ENCODE peak calls at places on chromosomes 13 and 19, in eight cellular contexts. One of them, this sample, is unnamed.
A peak's percentile ranks its signal among the peaks of the same experiment; 100 is the strongest.

GRCh38 chr19:8654591-8655339 is 24.3 kb downstream of the NFILZ start:
- DNase-seq in GM23338: peak; percentile 84
- DNase-seq in right atrium auricular region: peak; percentile 60
- DNase-seq in CD8-positive, alpha-beta memory T cell: peak; percentile 78
- DNase-seq in HAP-1: peak; percentile 49
- DNase-seq in neuronal stem cell: peak; percentile 65
- DNase-seq in ovary: peak; percentile 22
- DNase-seq in body of pancreas: peak; percentile 34
- DNase-seq in this sample: peak; percentile 35

GRCh38 chr19:52997975-52998374 is 15.7 kb upstream of the ERVV-1 start:
- DNase-seq in neuronal stem cell: no peak
- DNase-seq in ovary: no peak
- DNase-seq in CD8-positive, alpha-beta memory T cell: no peak
- DNase-seq in right atrium auricular region: no peak
- DNase-seq in GM23338: peak; percentile 59
- DNase-seq in body of pancreas: no peak
- DNase-seq in HAP-1: no peak
- DNase-seq in this sample: no peak

GRCh38 chr13:42497798-42498197 is 76.2 kb upstream of the TNFSF11 start:
- DNase-seq in neuronal stem cell: no peak
- DNase-seq in ovary: no peak
- DNase-seq in GM23338: no peak
- DNase-seq in CD8-positive, alpha-beta memory T cell: no peak
- DNase-seq in HAP-1: no peak
- DNase-seq in right atrium auricular region: no peak
- DNase-seq in body of pancreas: no peak
- DNase-seq in this sample: no peak

GRCh38 chr13:71577127-71577526 is 289.9 kb downstream of the DACH1 start:
- DNase-seq in neuronal stem cell: no peak
- DNase-seq in CD8-positive, alpha-beta memory T cell: no peak
- DNase-seq in HAP-1: no peak
- DNase-seq in ovary: no peak
- DNase-seq in right atrium auricular region: no peak
- DNase-seq in GM23338: no peak
- DNase-seq in body of pancreas: no peak
- DNase-seq in this sample: no peak

GRCh38 chr19:6610934-6611370 is 20.0 kb upstream of the CD70 start:
- DNase-seq in HAP-1: no peak
- DNase-seq in GM23338: no peak
- DNase-seq in ovary: no peak
- DNase-seq in neuronal stem cell: no peak
- DNase-seq in body of pancreas: no peak
- DNase-seq in CD8-positive, alpha-beta memory T cell: no peak
- DNase-seq in right atrium auricular region: peak; percentile 43
- DNase-seq in this sample: no peak

GRCh38 chr13:113837554-113838355 is 26.1 kb downstream of the GAS6 start:
- DNase-seq in body of pancreas: peak; percentile 89
- DNase-seq in CD8-positive, alpha-beta memory T cell: no peak
- DNase-seq in HAP-1: no peak
- DNase-seq in GM23338: no peak
- DNase-seq in neuronal stem cell: no peak
- DNase-seq in right atrium auricular region: peak; percentile 95
- DNase-seq in ovary: peak; percentile 98
- DNase-seq in this sample: peak; percentile 96

GRCh38 chr13:108003626-108004025 is 211.7 kb downstream of the LIG4 start:
- DNase-seq in GM23338: no peak
- DNase-seq in CD8-positive, alpha-beta memory T cell: no peak
- DNase-seq in body of pancreas: no peak
- DNase-seq in right atrium auricular region: no peak
- DNase-seq in ovary: no peak
- DNase-seq in HAP-1: peak; percentile 66
- DNase-seq in neuronal stem cell: no peak
- DNase-seq in this sample: no peak

GRCh38 chr19:8304841-8305621 is 3.1 kb downstream of the CD320 start:
- DNase-seq in HAP-1: peak; percentile 59
- DNase-seq in body of pancreas: peak; percentile 2
- DNase-seq in CD8-positive, alpha-beta memory T cell: peak; percentile 48
- DNase-seq in ovary: peak; percentile 10
- DNase-seq in right atrium auricular region: peak; percentile 49
- DNase-seq in neuronal stem cell: peak; percentile 21
- DNase-seq in GM23338: peak; percentile 94
- DNase-seq in this sample: no peak

GRCh38 chr19:12991296-12991695 is 4.0 kb upstream of the NFIX start:
- DNase-seq in body of pancreas: no peak
- DNase-seq in neuronal stem cell: no peak
- DNase-seq in CD8-positive, alpha-beta memory T cell: no peak
- DNase-seq in right atrium auricular region: no peak
- DNase-seq in GM23338: no peak
- DNase-seq in ovary: no peak
- DNase-seq in HAP-1: no peak
- DNase-seq in this sample: no peak

GRCh38 chr19:32890841-32891240 is 21.3 kb upstream of the SLC7A9 start:
- DNase-seq in neuronal stem cell: no peak
- DNase-seq in HAP-1: no peak
- DNase-seq in body of pancreas: no peak
- DNase-seq in GM23338: no peak
- DNase-seq in ovary: no peak
- DNase-seq in CD8-positive, alpha-beta memory T cell: no peak
- DNase-seq in right atrium auricular region: peak; percentile 11
- DNase-seq in this sample: no peak

GRCh38 chr13:114053026-114053425 is 79.2 kb upstream of the C13orf46 start:
- DNase-seq in GM23338: no peak
- DNase-seq in ovary: no peak
- DNase-seq in neuronal stem cell: no peak
- DNase-seq in body of pancreas: no peak
- DNase-seq in HAP-1: no peak
- DNase-seq in right atrium auricular region: no peak
- DNase-seq in CD8-positive, alpha-beta memory T cell: no peak
- DNase-seq in this sample: no peak

GRCh38 chr13:90412980-90413379 is 934.5 kb upstream of the MIR17HG start:
- DNase-seq in HAP-1: no peak
- DNase-seq in right atrium auricular region: no peak
- DNase-seq in CD8-positive, alpha-beta memory T cell: no peak
- DNase-seq in ovary: no peak
- DNase-seq in neuronal stem cell: no peak
- DNase-seq in GM23338: no peak
- DNase-seq in body of pancreas: no peak
- DNase-seq in this sample: no peak

GRCh38 chr13:46355088-46355468 is 32.0 kb downstream of the RUBCNL start:
- DNase-seq in neuronal stem cell: no peak
- DNase-seq in CD8-positive, alpha-beta memory T cell: no peak
- DNase-seq in right atrium auricular region: no peak
- DNase-seq in GM23338: peak; percentile 11
- DNase-seq in HAP-1: no peak
- DNase-seq in body of pancreas: no peak
- DNase-seq in ovary: no peak
- DNase-seq in this sample: no peak

GRCh38 chr19:34853369-34853768 is 73.3 kb upstream of the ZNF30 start:
- DNase-seq in body of pancreas: no peak
- DNase-seq in GM23338: no peak
- DNase-seq in HAP-1: no peak
- DNase-seq in neuronal stem cell: no peak
- DNase-seq in ovary: no peak
- DNase-seq in right atrium auricular region: no peak
- DNase-seq in CD8-positive, alpha-beta memory T cell: no peak
- DNase-seq in this sample: no peak

GRCh38 chr13:44052843-44053607 is 173.3 kb downstream of the LACC1 start:
- DNase-seq in body of pancreas: peak; percentile 13
- DNase-seq in neuronal stem cell: peak; percentile 27
- DNase-seq in right atrium auricular region: no peak
- DNase-seq in ovary: peak; percentile 19
- DNase-seq in CD8-positive, alpha-beta memory T cell: no peak
- DNase-seq in HAP-1: no peak
- DNase-seq in GM23338: peak; percentile 60
- DNase-seq in this sample: peak; percentile 71

GRCh38 chr19:55113570-55114039 is 3.8 kb downstream of the PPP1R12C start:
- DNase-seq in right atrium auricular region: peak; percentile 97
- DNase-seq in GM23338: peak; percentile 91
- DNase-seq in neuronal stem cell: peak; percentile 86
- DNase-seq in body of pancreas: peak; percentile 90
- DNase-seq in HAP-1: no peak
- DNase-seq in CD8-positive, alpha-beta memory T cell: no peak
- DNase-seq in ovary: peak; percentile 96
- DNase-seq in this sample: peak; percentile 99

GRCh38 chr19:20315543-20315942 is 148.5 kb downstream of the ZNF486 start:
- DNase-seq in ovary: no peak
- DNase-seq in neuronal stem cell: no peak
- DNase-seq in CD8-positive, alpha-beta memory T cell: no peak
- DNase-seq in HAP-1: no peak
- DNase-seq in body of pancreas: no peak
- DNase-seq in right atrium auricular region: no peak
- DNase-seq in GM23338: no peak
- DNase-seq in this sample: no peak

GRCh38 chr19:35509861-35510625 is 3.4 kb downstream of the DMKN start:
- DNase-seq in neuronal stem cell: peak; percentile 82
- DNase-seq in CD8-positive, alpha-beta memory T cell: peak; percentile 75
- DNase-seq in body of pancreas: peak; percentile 90
- DNase-seq in HAP-1: peak; percentile 69
- DNase-seq in ovary: peak; percentile 83
- DNase-seq in right atrium auricular region: peak; percentile 73
- DNase-seq in GM23338: peak; percentile 97
- DNase-seq in this sample: peak; percentile 95

GRCh38 chr13:48573213-48573612 is 40.3 kb upstream of the RCBTB2 start:
- DNase-seq in HAP-1: no peak
- DNase-seq in GM23338: no peak
- DNase-seq in ovary: no peak
- DNase-seq in right atrium auricular region: no peak
- DNase-seq in CD8-positive, alpha-beta memory T cell: no peak
- DNase-seq in body of pancreas: no peak
- DNase-seq in neuronal stem cell: no peak
- DNase-seq in this sample: no peak
- H3K36me3 ChIP-seq in HAP-1: no peaks in the 10 kb centered on the region
- H3K36me3 ChIP-seq in GM23338: no peaks in the 10 kb centered on the region
- H3K36me3 ChIP-seq in ovary: no peaks in the 10 kb centered on the region
- H3K36me3 ChIP-seq in right atrium auricular region: no peaks in the 10 kb centered on the region
- H3K36me3 ChIP-seq in CD8-positive, alpha-beta memory T cell: no peaks in the 10 kb centered on the region
- H3K36me3 ChIP-seq in body of pancreas: no peaks in the 10 kb centered on the region
- H3K36me3 ChIP-seq in neuronal stem cell: no peaks in the 10 kb centered on the region
- H3K36me3 ChIP-seq in this sample: no peaks in the 10 kb centered on the region

DNA sequence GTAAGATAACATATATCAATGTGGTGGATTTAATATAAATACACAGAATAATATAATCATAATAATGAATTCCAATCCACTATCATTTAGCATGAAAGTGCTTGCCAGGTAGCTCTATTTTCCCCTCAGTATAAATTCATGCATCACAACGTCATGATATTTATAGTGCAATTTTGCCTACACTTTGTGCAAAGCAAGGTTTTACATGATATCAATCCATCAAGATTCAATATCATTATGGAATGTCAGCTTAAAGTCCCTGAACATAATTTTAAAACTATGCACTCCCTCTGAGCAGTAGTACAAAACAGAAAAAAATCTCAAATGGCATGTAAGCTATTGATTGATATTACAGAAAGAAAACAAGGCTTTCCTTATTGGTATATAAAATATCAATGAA is 962.2 kb upstream of the PCDH20 start:
- DNase-seq in GM23338: no peak
- DNase-seq in body of pancreas: no peak
- DNase-seq in HAP-1: no peak
- DNase-seq in neuronal stem cell: no peak
- DNase-seq in ovary: no peak
- DNase-seq in CD8-positive, alpha-beta memory T cell: no peak
- DNase-seq in right atrium auricular region: no peak
- DNase-seq in this sample: no peak
- H3K4me3 ChIP-seq in GM23338: no peak overlapping the region
- H3K4me3 ChIP-seq in body of pancreas: no peak overlapping the region
- H3K4me3 ChIP-seq in HAP-1: no peak overlapping the region
- H3K4me3 ChIP-seq in neuronal stem cell: no peak overlapping the region
- H3K4me3 ChIP-seq in ovary: no peak overlapping the region
- H3K4me3 ChIP-seq in CD8-positive, alpha-beta memory T cell: no peak overlapping the region
- H3K4me3 ChIP-seq in right atrium auricular region: no peak overlapping the region
- H3K4me3 ChIP-seq in this sample: no peak overlapping the region

GRCh38 chr19:37413243-37414084 is 42.6 kb downstream of the ZNF527 start:
- DNase-seq in CD8-positive, alpha-beta memory T cell: no peak
- DNase-seq in HAP-1: no peak
- DNase-seq in right atrium auricular region: no peak
- DNase-seq in GM23338: no peak
- DNase-seq in ovary: no peak
- DNase-seq in body of pancreas: no peak
- DNase-seq in neuronal stem cell: no peak
- DNase-seq in this sample: no peak

DNA sequence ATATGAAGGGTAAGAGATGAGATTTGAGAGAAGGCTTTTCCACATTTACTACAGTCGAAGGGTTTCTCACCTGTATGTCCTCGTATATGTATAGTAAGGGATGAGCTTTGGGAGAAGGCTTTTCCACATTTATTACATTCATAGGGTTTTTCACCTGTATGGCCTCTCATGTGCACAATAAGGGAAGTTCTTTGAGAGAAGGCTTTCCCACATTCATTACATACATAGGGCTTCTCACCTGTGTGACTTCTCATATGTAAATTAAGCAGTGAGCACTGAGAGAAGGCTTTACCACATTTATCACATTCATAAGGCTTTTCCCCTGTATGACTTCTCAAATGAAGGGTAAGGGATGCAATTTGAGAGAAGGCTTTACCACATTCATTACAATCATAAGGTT is 41.8 kb downstream of the ZNF527 start:
- DNase-seq in CD8-positive, alpha-beta memory T cell: no peak
- DNase-seq in body of pancreas: no peak
- DNase-seq in HAP-1: no peak
- DNase-seq in ovary: no peak
- DNase-seq in right atrium auricular region: no peak
- DNase-seq in GM23338: no peak
- DNase-seq in neuronal stem cell: no peak
- DNase-seq in this sample: no peak
- H3K36me3 ChIP-seq in CD8-positive, alpha-beta memory T cell: peaks cover 21% of the 10 kb centered on the region
- H3K36me3 ChIP-seq in body of pancreas: no peaks in the 10 kb centered on the region
- H3K36me3 ChIP-seq in HAP-1: no peaks in the 10 kb centered on the region
- H3K36me3 ChIP-seq in ovary: peaks cover 3% of the 10 kb centered on the region
- H3K36me3 ChIP-seq in right atrium auricular region: peaks cover 40% of the 10 kb centered on the region
- H3K36me3 ChIP-seq in GM23338: peaks cover 53% of the 10 kb centered on the region
- H3K36me3 ChIP-seq in neuronal stem cell: peaks cover 2% of the 10 kb centered on the region
- H3K36me3 ChIP-seq in this sample: peaks cover 8% of the 10 kb centered on the region

GRCh38 chr19:3296446-3296845 is 69.9 kb upstream of the NFIC start:
- DNase-seq in HAP-1: no peak
- DNase-seq in body of pancreas: no peak
- DNase-seq in CD8-positive, alpha-beta memory T cell: no peak
- DNase-seq in right atrium auricular region: no peak
- DNase-seq in GM23338: no peak
- DNase-seq in ovary: no peak
- DNase-seq in neuronal stem cell: no peak
- DNase-seq in this sample: no peak

GRCh38 chr19:3295581-3295980 is 70.8 kb upstream of the NFIC start:
- DNase-seq in GM23338: no peak
- DNase-seq in ovary: no peak
- DNase-seq in neuronal stem cell: no peak
- DNase-seq in CD8-positive, alpha-beta memory T cell: no peak
- DNase-seq in right atrium auricular region: no peak
- DNase-seq in HAP-1: no peak
- DNase-seq in body of pancreas: no peak
- DNase-seq in this sample: no peak

GRCh38 chr19:3293560-3293959 is 69.1 kb downstream of the CELF5 start:
- DNase-seq in body of pancreas: no peak
- DNase-seq in HAP-1: no peak
- DNase-seq in CD8-positive, alpha-beta memory T cell: no peak
- DNase-seq in right atrium auricular region: no peak
- DNase-seq in ovary: no peak
- DNase-seq in GM23338: no peak
- DNase-seq in neuronal stem cell: no peak
- DNase-seq in this sample: no peak

GRCh38 chr19:3294080-3294850 is 69.8 kb downstream of the CELF5 start:
- DNase-seq in CD8-positive, alpha-beta memory T cell: no peak
- DNase-seq in body of pancreas: no peak
- DNase-seq in ovary: no peak
- DNase-seq in right atrium auricular region: no peak
- DNase-seq in HAP-1: no peak
- DNase-seq in GM23338: no peak
- DNase-seq in neuronal stem cell: no peak
- DNase-seq in this sample: no peak

GRCh38 chr19:3296034-3296433 is 70.3 kb upstream of the NFIC start:
- DNase-seq in body of pancreas: no peak
- DNase-seq in neuronal stem cell: no peak
- DNase-seq in GM23338: no peak
- DNase-seq in right atrium auricular region: no peak
- DNase-seq in ovary: no peak
- DNase-seq in CD8-positive, alpha-beta memory T cell: no peak
- DNase-seq in HAP-1: no peak
- DNase-seq in this sample: no peak
- H3K4me3 ChIP-seq in body of pancreas: no peak overlapping the region
- H3K4me3 ChIP-seq in neuronal stem cell: no peak overlapping the region
- H3K4me3 ChIP-seq in GM23338: no peak overlapping the region
- H3K4me3 ChIP-seq in right atrium auricular region: no peak overlapping the region
- H3K4me3 ChIP-seq in ovary: no peak overlapping the region
- H3K4me3 ChIP-seq in CD8-positive, alpha-beta memory T cell: no peak overlapping the region
- H3K4me3 ChIP-seq in HAP-1: no peak overlapping the region
- H3K4me3 ChIP-seq in this sample: no peak overlapping the region